ENCODE peak calls at places on chromosomes 7 and 10, in eight cellular contexts. One of them, this sample, is unnamed.
A peak's percentile ranks its signal among the peaks of the same experiment; 100 is the strongest.

GRCh38 chr7:25656581-25657026 is 428.3 kb upstream of the NPVF start:
- DNase-seq in mammary epithelial cell: no peak
- DNase-seq in sigmoid colon: no peak
- DNase-seq in fibroblast of lung: peak; percentile 30
- DNase-seq in tibial artery: no peak
- DNase-seq in cardiac muscle cell: peak; percentile 54
- DNase-seq in astrocyte: no peak
- DNase-seq in transverse colon: no peak
- DNase-seq in this sample: no peak

GRCh38 chr10:78634389-78634815 is 434.4 kb upstream of the ZMIZ1 start:
- DNase-seq in cardiac muscle cell: peak; percentile 66
- DNase-seq in mammary epithelial cell: peak; percentile 28
- DNase-seq in transverse colon: no peak
- DNase-seq in tibial artery: peak; percentile 46
- DNase-seq in astrocyte: peak; percentile 76
- DNase-seq in sigmoid colon: no peak
- DNase-seq in fibroblast of lung: peak; percentile 39
- DNase-seq in this sample: no peak

GRCh38 chr10:14527915-14528314 is 197.2 kb upstream of the FRMD4A start:
- DNase-seq in tibial artery: no peak
- DNase-seq in transverse colon: no peak
- DNase-seq in cardiac muscle cell: no peak
- DNase-seq in fibroblast of lung: no peak
- DNase-seq in sigmoid colon: no peak
- DNase-seq in mammary epithelial cell: no peak
- DNase-seq in astrocyte: no peak
- DNase-seq in this sample: no peak

GRCh38 chr10:116132716-116133420 is 140.1 kb downstream of the GFRA1 start:
- DNase-seq in fibroblast of lung: no peak
- DNase-seq in mammary epithelial cell: no peak
- DNase-seq in astrocyte: no peak
- DNase-seq in transverse colon: no peak
- DNase-seq in tibial artery: no peak
- DNase-seq in cardiac muscle cell: no peak
- DNase-seq in sigmoid colon: no peak
- DNase-seq in this sample: no peak

GRCh38 chr10:101576229-101576863 is 11.7 kb downstream of the POLL start:
- DNase-seq in mammary epithelial cell: peak; percentile 20
- DNase-seq in astrocyte: no peak
- DNase-seq in sigmoid colon: no peak
- DNase-seq in tibial artery: no peak
- DNase-seq in fibroblast of lung: peak; percentile 39
- DNase-seq in cardiac muscle cell: no peak
- DNase-seq in transverse colon: no peak
- DNase-seq in this sample: no peak

GRCh38 chr10:2885276-2885955 is 181.9 kb upstream of the PFKP start:
- DNase-seq in fibroblast of lung: no peak
- DNase-seq in tibial artery: no peak
- DNase-seq in astrocyte: no peak
- DNase-seq in cardiac muscle cell: no peak
- DNase-seq in transverse colon: no peak
- DNase-seq in mammary epithelial cell: no peak
- DNase-seq in sigmoid colon: no peak
- DNase-seq in this sample: no peak

GRCh38 chr10:27779462-27779861 is 33.8 kb upstream of the MKX start:
- DNase-seq in mammary epithelial cell: no peak
- DNase-seq in astrocyte: no peak
- DNase-seq in transverse colon: no peak
- DNase-seq in fibroblast of lung: no peak
- DNase-seq in cardiac muscle cell: no peak
- DNase-seq in tibial artery: no peak
- DNase-seq in sigmoid colon: no peak
- DNase-seq in this sample: no peak

GRCh38 chr7:74084722-74085578 is 1.3 kb downstream of the LIMK1 start:
- DNase-seq in mammary epithelial cell: no peak
- DNase-seq in fibroblast of lung: no peak
- DNase-seq in astrocyte: no peak
- DNase-seq in sigmoid colon: no peak
- DNase-seq in transverse colon: no peak
- DNase-seq in tibial artery: no peak
- DNase-seq in cardiac muscle cell: no peak
- DNase-seq in this sample: no peak

GRCh38 chr7:123126691-123127090 is 73.1 kb downstream of the SLC13A1 start:
- DNase-seq in transverse colon: no peak
- DNase-seq in tibial artery: no peak
- DNase-seq in mammary epithelial cell: no peak
- DNase-seq in fibroblast of lung: no peak
- DNase-seq in cardiac muscle cell: no peak
- DNase-seq in astrocyte: no peak
- DNase-seq in sigmoid colon: no peak
- DNase-seq in this sample: no peak

GRCh38 chr10:1168763-1169162 is 112.6 kb downstream of the WDR37 start:
- DNase-seq in cardiac muscle cell: no peak
- DNase-seq in fibroblast of lung: no peak
- DNase-seq in transverse colon: no peak
- DNase-seq in sigmoid colon: peak; percentile 20
- DNase-seq in astrocyte: no peak
- DNase-seq in tibial artery: peak; percentile 13
- DNase-seq in mammary epithelial cell: no peak
- DNase-seq in this sample: peak; percentile 31

GRCh38 chr7:91628742-91629141 is 251.8 kb downstream of the MTERF1 start:
- DNase-seq in fibroblast of lung: no peak
- DNase-seq in transverse colon: no peak
- DNase-seq in astrocyte: no peak
- DNase-seq in mammary epithelial cell: no peak
- DNase-seq in cardiac muscle cell: peak; percentile 44
- DNase-seq in tibial artery: no peak
- DNase-seq in sigmoid colon: no peak
- DNase-seq in this sample: no peak

GRCh38 chr10:131888186-131888604 is 12.6 kb upstream of the PPP2R2D start:
- DNase-seq in astrocyte: peak; percentile 27
- DNase-seq in fibroblast of lung: no peak
- DNase-seq in tibial artery: no peak
- DNase-seq in mammary epithelial cell: peak; percentile 99
- DNase-seq in transverse colon: no peak
- DNase-seq in sigmoid colon: no peak
- DNase-seq in cardiac muscle cell: no peak
- DNase-seq in this sample: no peak

GRCh38 chr7:1544178-1544895 is 11.7 kb downstream of the TMEM184A start:
- DNase-seq in tibial artery: no peak
- DNase-seq in fibroblast of lung: no peak
- DNase-seq in sigmoid colon: no peak
- DNase-seq in mammary epithelial cell: no peak
- DNase-seq in cardiac muscle cell: no peak
- DNase-seq in astrocyte: no peak
- DNase-seq in transverse colon: no peak
- DNase-seq in this sample: no peak

GRCh38 chr7:69893915-69894314 is 295.6 kb downstream of the AUTS2 start:
- DNase-seq in tibial artery: no peak
- DNase-seq in cardiac muscle cell: peak; percentile 42
- DNase-seq in sigmoid colon: no peak
- DNase-seq in transverse colon: no peak
- DNase-seq in mammary epithelial cell: no peak
- DNase-seq in astrocyte: no peak
- DNase-seq in fibroblast of lung: peak; percentile 24
- DNase-seq in this sample: no peak

GRCh38 chr10:26627320-26627719 is 70.2 kb upstream of the PDSS1 start:
- DNase-seq in mammary epithelial cell: no peak
- DNase-seq in fibroblast of lung: no peak
- DNase-seq in cardiac muscle cell: no peak
- DNase-seq in sigmoid colon: no peak
- DNase-seq in transverse colon: no peak
- DNase-seq in astrocyte: no peak
- DNase-seq in tibial artery: no peak
- DNase-seq in this sample: no peak

GRCh38 chr10:88542522-88542921 is 40.6 kb downstream of the RNLS start:
- DNase-seq in sigmoid colon: no peak
- DNase-seq in astrocyte: peak; percentile 41
- DNase-seq in mammary epithelial cell: no peak
- DNase-seq in tibial artery: no peak
- DNase-seq in cardiac muscle cell: peak; percentile 72
- DNase-seq in fibroblast of lung: no peak
- DNase-seq in transverse colon: no peak
- DNase-seq in this sample: no peak

GRCh38 chr10:88546462-88546861 is 36.7 kb downstream of the RNLS start:
- DNase-seq in fibroblast of lung: no peak
- DNase-seq in transverse colon: no peak
- DNase-seq in mammary epithelial cell: no peak
- DNase-seq in tibial artery: no peak
- DNase-seq in astrocyte: no peak
- DNase-seq in cardiac muscle cell: no peak
- DNase-seq in sigmoid colon: no peak
- DNase-seq in this sample: no peak

GRCh38 chr10:88544140-88544870 is 38.8 kb downstream of the RNLS start:
- DNase-seq in astrocyte: no peak
- DNase-seq in mammary epithelial cell: peak; percentile 30
- DNase-seq in transverse colon: no peak
- DNase-seq in fibroblast of lung: no peak
- DNase-seq in sigmoid colon: no peak
- DNase-seq in tibial artery: no peak
- DNase-seq in cardiac muscle cell: no peak
- DNase-seq in this sample: no peak

GRCh38 chr10:88541116-88541626 is 41.9 kb downstream of the RNLS start:
- DNase-seq in cardiac muscle cell: peak; percentile 66
- DNase-seq in sigmoid colon: no peak
- DNase-seq in tibial artery: no peak
- DNase-seq in astrocyte: no peak
- DNase-seq in fibroblast of lung: peak; percentile 71
- DNase-seq in mammary epithelial cell: peak; percentile 50
- DNase-seq in transverse colon: no peak
- DNase-seq in this sample: no peak

DNA sequence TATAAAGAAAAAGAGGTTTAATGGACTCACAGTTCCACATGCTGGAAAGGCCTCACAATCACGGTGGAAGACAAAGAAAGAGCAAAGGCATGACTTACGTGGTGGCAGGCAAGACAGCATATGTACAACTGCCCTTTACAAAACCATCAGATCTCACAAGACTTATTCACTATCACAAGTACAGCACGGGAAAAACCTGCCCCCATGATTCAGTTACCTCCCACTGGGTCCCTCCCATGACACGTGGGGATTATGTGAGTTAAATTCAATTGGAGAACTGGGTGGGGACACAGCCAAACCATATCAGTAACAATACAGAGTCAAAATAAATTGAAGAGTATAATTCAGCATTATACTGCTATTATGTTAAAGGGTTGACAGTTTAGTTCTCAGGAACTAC is 37.8 kb downstream of the RNLS start:
- DNase-seq in mammary epithelial cell: no peak
- DNase-seq in cardiac muscle cell: no peak
- DNase-seq in astrocyte: no peak
- DNase-seq in tibial artery: no peak
- DNase-seq in transverse colon: no peak
- DNase-seq in fibroblast of lung: no peak
- DNase-seq in sigmoid colon: no peak
- DNase-seq in this sample: no peak
- H3K4me1 ChIP-seq in mammary epithelial cell: peaks cover 4% of the 10 kb centered on the region
- H3K4me1 ChIP-seq in cardiac muscle cell: no peaks in the 10 kb centered on the region
- H3K4me1 ChIP-seq in astrocyte: no peaks in the 10 kb centered on the region
- H3K4me1 ChIP-seq in tibial artery: peaks cover 20% of the 10 kb centered on the region
- H3K4me1 ChIP-seq in transverse colon: no peaks in the 10 kb centered on the region
- H3K4me1 ChIP-seq in fibroblast of lung: no peaks in the 10 kb centered on the region
- H3K4me1 ChIP-seq in sigmoid colon: no peaks in the 10 kb centered on the region
- H3K4me1 ChIP-seq in this sample: no peaks in the 10 kb centered on the region

GRCh38 chr7:142792129-142792528 is 21.4 kb downstream of the PRSS2 start:
- DNase-seq in mammary epithelial cell: no peak
- DNase-seq in tibial artery: no peak
- DNase-seq in transverse colon: no peak
- DNase-seq in sigmoid colon: no peak
- DNase-seq in cardiac muscle cell: no peak
- DNase-seq in astrocyte: no peak
- DNase-seq in fibroblast of lung: no peak
- DNase-seq in this sample: no peak
- TF ChIP-seq CTCF in mammary epithelial cell: no peak
- TF ChIP-seq CTCF in tibial artery: no peak
- TF ChIP-seq CTCF in transverse colon: no peak
- TF ChIP-seq CTCF in sigmoid colon: no peak
- TF ChIP-seq CTCF in cardiac muscle cell: no peak
- TF ChIP-seq CTCF in astrocyte: no peak
- TF ChIP-seq CTCF in fibroblast of lung: no peak
- TF ChIP-seq CTCF in this sample: no peak

GRCh38 chr10:102669206-102670064 is 25.2 kb downstream of the TRIM8 start:
- DNase-seq in mammary epithelial cell: peak; percentile 47
- DNase-seq in sigmoid colon: peak; percentile 75
- DNase-seq in transverse colon: peak; percentile 52
- DNase-seq in tibial artery: no peak
- DNase-seq in fibroblast of lung: peak; percentile 35
- DNase-seq in astrocyte: peak; percentile 30
- DNase-seq in cardiac muscle cell: no peak
- DNase-seq in this sample: peak; percentile 76
- H3K4me1 ChIP-seq in mammary epithelial cell: peaks cover 26% of the 10 kb centered on the region
- H3K4me1 ChIP-seq in sigmoid colon: peaks cover 10% of the 10 kb centered on the region
- H3K4me1 ChIP-seq in transverse colon: peaks cover 28% of the 10 kb centered on the region
- H3K4me1 ChIP-seq in tibial artery: peaks cover 36% of the 10 kb centered on the region
- H3K4me1 ChIP-seq in fibroblast of lung: peaks cover 31% of the 10 kb centered on the region
- H3K4me1 ChIP-seq in astrocyte: peaks cover 11% of the 10 kb centered on the region
- H3K4me1 ChIP-seq in cardiac muscle cell: peaks cover 48% of the 10 kb centered on the region
- H3K4me1 ChIP-seq in this sample: peaks cover 56% of the 10 kb centered on the region

DNA sequence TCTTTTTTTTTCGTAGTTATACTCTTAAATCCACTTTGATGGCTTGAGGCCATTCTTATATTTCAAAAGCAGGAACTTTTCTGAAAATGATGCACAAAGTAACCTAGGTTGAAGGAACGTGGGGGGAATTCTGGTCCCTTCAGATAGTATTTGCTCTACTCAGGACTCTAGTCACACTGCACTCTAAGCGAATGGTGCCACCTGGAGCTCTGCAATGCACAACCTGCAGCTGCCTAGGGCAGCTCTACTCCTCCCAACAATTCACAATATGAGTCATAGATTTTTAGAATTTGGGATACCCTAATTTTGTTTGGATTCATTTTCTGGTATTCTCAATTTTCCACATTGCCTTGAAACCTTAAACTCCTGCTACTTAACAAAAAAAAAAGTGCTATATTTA is 17.3 kb downstream of the SYPL1 start:
- DNase-seq in astrocyte: no peak
- DNase-seq in sigmoid colon: no peak
- DNase-seq in cardiac muscle cell: no peak
- DNase-seq in tibial artery: no peak
- DNase-seq in mammary epithelial cell: no peak
- DNase-seq in transverse colon: no peak
- DNase-seq in fibroblast of lung: no peak
- DNase-seq in this sample: peak; percentile 46
- TF ChIP-seq CTCF in astrocyte: no peak
- TF ChIP-seq CTCF in sigmoid colon: no peak
- TF ChIP-seq CTCF in cardiac muscle cell: no peak
- TF ChIP-seq CTCF in tibial artery: no peak
- TF ChIP-seq CTCF in mammary epithelial cell: no peak
- TF ChIP-seq CTCF in transverse colon: no peak
- TF ChIP-seq CTCF in fibroblast of lung: no peak
- TF ChIP-seq CTCF in this sample: no peak

GRCh38 chr7:155763721-155764431 is 48.4 kb downstream of the SHH start:
- DNase-seq in tibial artery: no peak
- DNase-seq in transverse colon: no peak
- DNase-seq in astrocyte: peak; percentile 4
- DNase-seq in mammary epithelial cell: no peak
- DNase-seq in sigmoid colon: no peak
- DNase-seq in cardiac muscle cell: peak; percentile 59
- DNase-seq in fibroblast of lung: no peak
- DNase-seq in this sample: peak; percentile 67
- H3K4me1 ChIP-seq in tibial artery: no peaks in the 10 kb centered on the region
- H3K4me1 ChIP-seq in transverse colon: peaks cover 43% of the 10 kb centered on the region
- H3K4me1 ChIP-seq in astrocyte: peaks cover 8% of the 10 kb centered on the region
- H3K4me1 ChIP-seq in mammary epithelial cell: no peaks in the 10 kb centered on the region
- H3K4me1 ChIP-seq in sigmoid colon: peaks cover 13% of the 10 kb centered on the region
- H3K4me1 ChIP-seq in cardiac muscle cell: peaks cover 7% of the 10 kb centered on the region
- H3K4me1 ChIP-seq in fibroblast of lung: no peaks in the 10 kb centered on the region
- H3K4me1 ChIP-seq in this sample: no peaks in the 10 kb centered on the region